ENCODE peak calls at places on chromosomes 6 and 20, in seven cellular contexts. I is iPS-NIHi11, B is HEK293T, G is GM04503, J is uterus, U is breast epithelium, Q is cardiac muscle cell. X is an unnamed sample.

GRCh38 chr6:166169549-166170421 is 2.1 kb upstream of the TBXT start:
- DNase-seq in Q (no peak), U (no peak), I (peak; percentile 34), J (no peak), G (no peak), B (no peak), X (no peak)

GRCh38 chr6:135144678-135145508 is 36.2 kb upstream of the MYB start:
- DNase-seq in I (no peak), B (peak; percentile 38), G (no peak), U (no peak), Q (peak; percentile 54), J (no peak), X (peak; percentile 48)

GRCh38 chr6:101085327-101085726 is 204.2 kb upstream of the ASCC3 start:
- DNase-seq in B (no peak), Q (peak; percentile 82), I (no peak), U (no peak), J (no peak), G (no peak), X (no peak)

GRCh38 chr6:219019-219570 is 73.2 kb upstream of the DUSP22 start:
- DNase-seq in U (no peak), I (no peak), G (no peak), Q (no peak), B (no peak), J (no peak), X (no peak)

GRCh38 chr20:62884556-62884955 is 22.9 kb upstream of the TCFL5 start:
- DNase-seq in B (no peak), I (no peak), U (no peak), J (no peak), G (no peak), Q (no peak), X (no peak)

GRCh38 chr6:75349262-75349984 is 64.8 kb upstream of the TMEM30A start:
- DNase-seq in U (no peak), G (no peak), Q (peak; percentile 59), J (peak; percentile 40), B (peak; percentile 61), I (peak; percentile 67), X (peak; percentile 42)

GRCh38 chr6:170068496-170068895 is 222.4 kb downstream of the DLL1 start:
- DNase-seq in Q (no peak), G (no peak), J (peak; percentile 7), U (no peak), I (no peak), B (no peak), X (no peak)

GRCh38 chr6:453152-453551 is 61.6 kb downstream of the IRF4 start:
- DNase-seq in I (no peak), B (no peak), U (no peak), Q (peak; percentile 3), G (no peak), J (no peak), X (no peak)

GRCh38 chr6:35469711-35470662 is 1.8 kb downstream of the RPL10A start:
- DNase-seq in Q (peak; percentile 34), G (no peak), U (no peak), J (peak; percentile 52), B (no peak), I (no peak), X (peak; percentile 2)

GRCh38 chr6:16711551-16712249 is 49.6 kb downstream of the ATXN1 start:
- DNase-seq in B (no peak), I (no peak), J (no peak), G (no peak), U (no peak), Q (peak; percentile 18), X (no peak)